ENCODE peak calls at places on chromosomes 5 and 9, in ten cellular contexts. S is tibial artery, W is lung, I is A549, X is cardiac muscle cell, N is mammary epithelial cell, R is SJSA1, B is astrocyte, A is HepG2, Y is left ventricle myocardium inferior. H is an unnamed sample. For H3K4me1, the result is how much of the 10 kb centered on the place peaks cover.

GRCh38 chr9:76603448-76603895 is 144.5 kb downstream of the GCNT1 start:
- DNase-seq in I (no peak), N (peak), R (no peak), A (no peak), B (peak), W (no peak), S (no peak), X (no peak), Y (no peak), H (no peak)

GRCh38 chr5:152634596-152634995 is 229.5 kb upstream of the NMUR2 start:
- DNase-seq in N (no peak), B (no peak), Y (no peak), X (peak), R (no peak), S (no peak), W (no peak), I (no peak), A (no peak), H (no peak)

GRCh38 chr5:178357127-178357526 is 124.5 kb upstream of the PHYKPL start:
- DNase-seq in W (peak), S (no peak), B (no peak), N (no peak), I (no peak), R (no peak), X (peak), Y (peak), A (no peak), H (peak)

GRCh38 chr5:136027316-136027715 is 1.5 kb upstream of the TGFBI start:
- DNase-seq in N (no peak), Y (no peak), W (no peak), B (no peak), A (no peak), X (no peak), I (no peak), S (no peak), R (no peak), H (peak)

GRCh38 chr5:129078660-129079059 is 15.9 kb upstream of the ISOC1 start:
- DNase-seq in B (no peak), I (no peak), S (no peak), X (no peak), R (no peak), N (no peak), W (no peak), Y (no peak), A (no peak), H (no peak)

GRCh38 chr9:79974806-79975422 is 403.1 kb downstream of the TLE4 start:
- DNase-seq in A (no peak), R (no peak), I (no peak), X (no peak), S (no peak), Y (no peak), B (no peak), N (no peak), W (no peak), H (no peak)

GRCh38 chr5:1727571-1727970 is 72.1 kb downstream of the MRPL36 start:
- DNase-seq in S (peak), N (no peak), X (no peak), A (no peak), Y (no peak), W (no peak), I (no peak), B (no peak), R (no peak), H (peak)

GRCh38 chr5:176629853-176630680 is at the start of the genes EIF4E1B and SNCB:
- DNase-seq in B (no peak), X (peak), S (no peak), R (peak), N (peak), I (peak), W (no peak), A (no peak), Y (no peak), H (peak)

GRCh38 chr9:30575218-30575617 is 1809.2 kb upstream of the ACO1 start:
- DNase-seq in W (no peak), I (no peak), R (no peak), S (no peak), Y (no peak), B (no peak), A (no peak), N (no peak), X (no peak), H (peak)

GRCh38 chr9:89436963-89437625 is 60.8 kb downstream of the SEMA4D start:
- DNase-seq in I (no peak), Y (no peak), R (no peak), N (peak), B (no peak), S (no peak), A (no peak), X (no peak), W (peak), H (peak)

GRCh38 chr9:20319641-20320337 is 302.5 kb downstream of the MLLT3 start:
- DNase-seq in S (no peak), B (peak), N (peak), X (peak), R (peak), Y (no peak), I (no peak), W (no peak), A (no peak), H (no peak)

GRCh38 chr5:57850109-57850508 is 367.5 kb upstream of the ACTBL2 start:
- DNase-seq in B (no peak), Y (no peak), I (no peak), X (no peak), N (no peak), W (no peak), R (peak), S (no peak), A (no peak), H (no peak)

GRCh38 chr9:137293094-137293481 is 9.0 kb downstream of the NRARP start:
- DNase-seq in W (no peak), A (no peak), S (no peak), B (no peak), I (no peak), N (no peak), X (no peak), R (no peak), Y (no peak), H (no peak)

GRCh38 chr9:87063246-87063645 is 115.9 kb upstream of the GAS1 start:
- DNase-seq in B (peak), S (peak), R (no peak), X (no peak), Y (no peak), W (no peak), A (no peak), I (no peak), N (no peak), H (no peak)

GRCh38 chr5:32852535-32852934 is 141.4 kb downstream of the NPR3 start:
- DNase-seq in B (peak), W (no peak), I (peak), X (peak), S (peak), N (no peak), R (peak), A (peak), Y (peak), H (no peak)

GRCh38 chr9:131046581-131047202 is 37.7 kb downstream of the LAMC3 start:
- DNase-seq in B (peak), R (peak), I (peak), W (peak), A (peak), S (no peak), N (peak), X (peak), Y (peak), H (peak)

GRCh38 chr9:5853005-5853404 is 20.1 kb upstream of the ERMP1 start:
- DNase-seq in S (no peak), Y (no peak), N (no peak), B (no peak), W (no peak), X (no peak), A (no peak), I (no peak), R (no peak), H (no peak)

GRCh38 chr9:5854032-5854792 is 21.3 kb upstream of the ERMP1 start:
- DNase-seq in S (no peak), Y (no peak), X (no peak), R (no peak), A (no peak), N (peak), W (no peak), I (no peak), B (no peak), H (no peak)

GRCh38 chr9:5848372-5848882 is 15.5 kb upstream of the ERMP1 start:
- DNase-seq in N (no peak), S (no peak), R (no peak), Y (no peak), I (no peak), X (no peak), B (no peak), A (no peak), W (no peak), H (no peak)

GRCh38 chr9:5850735-5851122 is 17.8 kb upstream of the ERMP1 start:
- DNase-seq in N (no peak), S (no peak), I (no peak), Y (no peak), A (no peak), R (no peak), B (no peak), X (no peak), W (no peak), H (no peak)

GRCh38 chr9:5851445-5851844 is 18.5 kb upstream of the ERMP1 start:
- DNase-seq in R (no peak), I (no peak), B (peak), Y (no peak), A (no peak), X (no peak), N (peak), W (no peak), S (no peak), H (no peak)
- H3K4me3 ChIP-seq in R (no peak), I (no peak), B (no peak), Y (no peak), A (no peak), X (no peak), N (no peak), W (no peak), S (no peak), H (no peak)

DNA sequence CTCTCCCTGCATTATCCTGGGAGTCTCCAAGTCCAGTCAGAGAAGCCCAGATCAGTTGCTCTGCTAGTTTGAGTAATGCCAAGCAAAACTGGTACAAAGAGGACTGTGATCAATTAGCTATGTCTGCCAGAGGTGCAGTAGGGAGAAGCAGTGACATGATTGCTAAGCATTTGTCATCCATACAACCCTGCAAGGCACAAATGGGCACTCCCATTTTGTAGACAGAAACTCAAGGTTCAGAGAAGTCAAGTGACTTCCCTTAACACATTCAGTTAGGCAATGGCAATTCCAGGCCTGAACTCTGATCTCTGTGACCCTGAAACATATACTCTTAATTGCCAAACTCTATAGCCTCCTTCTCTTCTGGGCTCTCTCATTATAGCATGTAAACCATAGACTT is 34.0 kb downstream of the NDST1 start:
- DNase-seq in S (no peak), W (no peak), A (peak), R (no peak), B (no peak), I (no peak), N (peak), Y (no peak), X (no peak), H (no peak)
- H3K27ac ChIP-seq in S (peak), W (peak), A (peak), R (no peak), B (no peak), I (no peak), N (peak), Y (peak), X (no peak), H (no peak)

GRCh38 chr5:142819816-142820215 is 49.6 kb downstream of the ARHGAP26 start:
- DNase-seq in I (no peak), S (no peak), N (peak), W (no peak), A (no peak), B (no peak), Y (no peak), R (no peak), X (no peak), H (no peak)
- H3K4me1 ChIP-seq in I (half or more), S (half or more), N (under half), W (under half), A (half or more), B (under half), Y (half or more), R (half or more), X (under half), H (half or more)

GRCh38 chr5:88824892-88825781 is 57.8 kb downstream of the MEF2C start:
- DNase-seq in X (no peak), A (no peak), N (no peak), S (no peak), I (no peak), Y (no peak), W (no peak), B (peak), R (peak), H (no peak)

GRCh38 chr5:88825782-88826110 is 57.2 kb downstream of the MEF2C start:
- DNase-seq in W (no peak), A (no peak), Y (no peak), N (no peak), B (no peak), S (no peak), I (no peak), X (no peak), R (no peak), H (no peak)

GRCh38 chr5:88829053-88829452 is 53.9 kb downstream of the MEF2C start:
- DNase-seq in W (no peak), A (no peak), X (no peak), B (no peak), I (no peak), Y (no peak), N (no peak), R (no peak), S (no peak), H (no peak)

GRCh38 chr5:88827997-88828396 is 55.0 kb downstream of the MEF2C start:
- DNase-seq in B (peak), R (peak), S (no peak), I (no peak), X (no peak), N (peak), W (no peak), Y (no peak), A (no peak), H (no peak)

DNA sequence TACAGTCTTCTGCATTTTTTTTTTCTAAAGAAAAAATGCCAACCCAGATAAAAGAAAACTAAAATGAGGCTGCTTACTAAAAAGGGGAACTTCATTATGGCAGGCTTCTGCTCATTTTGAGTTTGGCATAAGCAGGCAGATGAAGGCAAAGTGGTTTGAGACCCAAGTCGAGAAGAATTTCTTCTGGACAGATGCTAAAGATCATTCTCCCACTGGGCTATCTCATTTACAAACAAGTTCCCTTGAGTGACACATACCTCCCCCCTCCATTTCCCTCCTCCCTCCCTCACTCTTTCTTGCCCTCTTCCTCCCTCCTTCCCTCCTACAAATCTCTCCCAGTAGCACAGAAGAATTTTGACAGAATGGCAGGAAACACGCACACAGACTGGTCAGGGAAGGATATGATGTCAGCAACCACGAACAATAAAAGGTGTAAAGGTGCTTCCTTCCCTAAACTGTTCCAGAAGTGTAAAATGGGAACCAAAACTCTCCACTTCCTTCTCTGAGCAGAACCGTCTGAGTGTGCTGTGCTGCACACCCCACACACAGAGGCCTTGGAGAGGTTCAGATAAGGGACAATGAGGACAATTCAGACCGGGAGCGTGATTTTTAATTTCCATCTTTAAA is 55.9 kb downstream of the MEF2C start:
- DNase-seq in X (peak), N (peak), R (peak), A (no peak), W (no peak), I (no peak), B (peak), Y (no peak), S (no peak), H (peak)
- H3K4me3 ChIP-seq in X (no peak), N (no peak), R (no peak), A (no peak), W (no peak), I (no peak), B (peak), Y (peak), S (no peak), H (peak)

DNA sequence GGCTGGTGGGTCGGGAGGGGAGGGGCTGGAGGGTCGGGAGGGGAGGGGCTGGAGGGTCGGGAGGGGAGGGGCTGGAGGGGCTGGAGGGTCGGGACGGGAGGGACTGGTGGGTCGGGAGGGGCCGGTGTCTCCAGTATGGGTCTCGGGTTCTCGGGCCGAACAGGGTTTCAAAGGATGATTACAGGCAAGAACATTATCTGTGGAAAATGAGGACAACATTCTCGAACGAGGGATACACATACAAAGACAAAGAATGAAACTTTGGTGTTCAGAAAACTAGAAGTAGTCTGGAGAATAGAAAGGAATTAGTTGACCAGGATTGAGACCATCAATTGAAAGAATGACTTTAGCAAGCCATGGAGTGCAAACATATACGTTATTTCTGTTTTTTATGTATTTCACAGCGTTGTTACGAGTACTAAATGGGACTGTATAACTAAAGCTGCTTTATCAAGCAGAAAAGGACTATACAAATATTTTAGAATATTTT is 360 bp upstream of the ZCCHC10 start:
- DNase-seq in R (peak), Y (no peak), N (no peak), W (no peak), X (no peak), B (no peak), S (no peak), A (no peak), I (peak), H (no peak)
- H3K27ac ChIP-seq in R (no peak), Y (peak), N (peak), W (no peak), X (no peak), B (no peak), S (peak), A (peak), I (peak), H (peak)

GRCh38 chr9:129319938-129320481 is 141.9 kb upstream of the IER5L start:
- DNase-seq in X (no peak), W (no peak), A (no peak), Y (no peak), B (no peak), S (peak), N (no peak), I (no peak), R (no peak), H (no peak)
- H3K4me1 ChIP-seq in X (half or more), W (under half), A (half or more), Y (half or more), B (under half), S (half or more), N (under half), I (half or more), R (under half), H (under half)

DNA sequence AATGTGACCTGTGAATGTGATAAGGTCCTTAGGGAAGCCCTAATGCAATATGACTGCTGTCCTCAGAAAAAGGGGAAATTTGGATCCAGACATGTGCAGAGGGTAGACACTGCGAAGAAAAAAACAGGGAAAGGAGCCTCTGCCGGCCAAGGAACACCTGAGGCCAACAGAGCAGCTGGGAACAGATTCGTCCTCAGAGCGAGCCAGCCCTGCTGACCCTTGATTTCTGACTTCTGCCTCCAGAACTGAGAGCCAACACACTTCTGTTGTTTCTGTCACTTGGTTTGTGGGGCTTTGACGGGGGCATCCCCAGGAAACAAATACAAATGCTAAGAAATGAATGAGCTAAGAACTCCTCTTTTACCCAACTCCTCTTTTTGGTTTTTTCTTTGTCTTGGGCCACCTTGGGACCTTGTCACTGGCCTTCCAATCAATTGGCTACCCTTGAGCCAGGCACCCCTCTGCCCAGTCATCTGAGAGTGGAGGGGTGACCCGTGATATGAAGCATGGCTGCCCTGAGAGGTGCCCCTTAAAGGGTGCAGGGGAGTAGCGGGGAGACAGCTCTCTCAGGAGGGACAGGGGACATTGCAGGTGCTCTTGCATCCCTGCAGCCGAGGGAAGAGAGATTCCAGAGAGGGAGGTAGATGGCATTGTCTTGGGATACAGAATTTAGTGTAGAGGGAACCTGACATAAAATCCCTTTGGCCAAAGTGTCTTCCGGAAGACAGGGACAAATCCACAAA is 16.9 kb downstream of the TMOD1 start:
- DNase-seq in Y (no peak), B (no peak), X (no peak), W (no peak), S (peak), A (no peak), N (no peak), I (no peak), R (no peak), H (no peak)
- H3K4me3 ChIP-seq in Y (no peak), B (no peak), X (no peak), W (no peak), S (no peak), A (no peak), N (no peak), I (no peak), R (no peak), H (no peak)

GRCh38 chr5:138331449-138332368 is at the start of gene CDC25C:
- DNase-seq in W (peak), S (peak), I (peak), Y (peak), R (peak), N (peak), B (peak), X (peak), A (peak), H (peak)

GRCh38 chr5:138334867-138335447 is 3.1 kb upstream of the FAM53C start:
- DNase-seq in Y (no peak), B (no peak), N (peak), X (no peak), W (no peak), A (no peak), I (peak), R (no peak), S (no peak), H (no peak)

DNA sequence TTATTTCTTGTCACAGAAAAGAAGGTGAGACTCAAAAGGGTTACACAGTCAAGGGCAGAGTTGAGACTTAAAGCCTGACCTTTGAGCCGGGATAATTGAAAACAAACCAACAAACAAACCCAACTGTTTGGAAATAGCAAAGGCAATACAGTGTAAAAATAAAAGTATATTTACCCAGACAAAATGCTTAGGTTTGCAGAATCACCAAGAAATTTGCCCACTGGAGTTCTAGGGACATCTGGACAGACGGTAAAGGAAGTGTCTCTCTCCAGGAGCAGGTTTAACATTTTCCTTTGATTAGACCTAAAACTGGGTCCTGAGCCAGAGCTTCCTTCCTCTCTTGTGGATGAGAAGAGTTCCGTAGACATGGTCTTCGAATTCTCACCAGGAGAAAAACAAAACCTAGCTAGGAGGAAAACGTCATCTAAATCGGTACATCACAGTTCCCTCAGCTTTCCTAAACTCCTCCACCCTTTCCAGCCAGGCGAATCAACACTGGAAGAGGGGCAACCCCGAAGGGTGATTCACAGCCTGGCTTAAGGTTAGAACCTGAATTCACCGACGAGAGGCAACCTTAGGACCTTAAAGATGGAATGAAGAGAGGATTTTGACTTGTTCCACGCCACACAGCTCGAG is 673 bp downstream of the CDC25C start:
- DNase-seq in W (no peak), A (no peak), N (peak), Y (no peak), X (no peak), I (no peak), S (no peak), B (no peak), R (no peak), H (no peak)
- H3K27ac ChIP-seq in W (no peak), A (peak), N (peak), Y (no peak), X (peak), I (peak), S (no peak), B (peak), R (peak), H (peak)